ENCODE peak calls at places on chromosome 1, in seven cellular contexts. A is stimulated activated naive CD4-positive, alpha-beta T cell; G is AG08395; R is NCI-H69; M is mucosa of descending colon; D is lung microvascular endothelial cell; F is kidney. Q is an unnamed sample.

GRCh38 chr1:43803105-43803504 is 95.8 kb downstream of the ST3GAL3 start:
- DNase-seq in R (no peak), A (no peak), F (no peak), G (no peak), M (no peak), D (no peak), Q (no peak)

GRCh38 chr1:111538343-111539035 is 35.1 kb upstream of the ADORA3 start:
- DNase-seq in F (no peak), R (peak; percentile 32), A (no peak), D (no peak), M (peak; percentile 63), G (peak; percentile 70), Q (no peak)

GRCh38 chr1:46517010-46517600 is 27.5 kb downstream of the DMBX1 start:
- DNase-seq in A (no peak), R (peak; percentile 88), G (no peak), D (no peak), F (peak; percentile 91), M (peak; percentile 83), Q (peak; percentile 90)

GRCh38 chr1:153968972-153969371 is 1.3 kb downstream of the CREB3L4 start:
- DNase-seq in D (no peak), F (no peak), G (no peak), A (no peak), M (no peak), R (no peak), Q (no peak)

GRCh38 chr1:114153621-114154145 is at the start of gene SYT6:
- DNase-seq in M (no peak), D (no peak), A (no peak), F (peak; percentile 74), R (peak; percentile 1), G (no peak), Q (no peak)

GRCh38 chr1:81424056-81424455 is 376.7 kb upstream of the ADGRL2 start:
- DNase-seq in D (no peak), R (no peak), F (no peak), A (no peak), M (no peak), G (peak; percentile 19), Q (no peak)

GRCh38 chr1:9892563-9893528 is 17.2 kb downstream of the CTNNBIP1 start:
- DNase-seq in G (peak; percentile 79), F (peak; percentile 45), D (peak; percentile 83), R (peak; percentile 88), A (no peak), M (peak; percentile 43), Q (peak; percentile 50)

GRCh38 chr1:151653397-151653796 is 41.5 kb downstream of the SNX27 start:
- DNase-seq in F (no peak), A (no peak), M (no peak), R (no peak), D (no peak), G (peak; percentile 24), Q (no peak)

GRCh38 chr1:88780485-88780884 is 96.4 kb downstream of the PKN2 start:
- DNase-seq in A (no peak), R (peak; percentile 16), F (no peak), D (no peak), M (no peak), G (no peak), Q (no peak)

GRCh38 chr1:2644171-2644570 is 11.4 kb upstream of the MMEL1 start:
- DNase-seq in G (no peak), R (no peak), M (no peak), A (no peak), D (no peak), F (peak; percentile 73), Q (no peak)

GRCh38 chr1:10529772-10530171 is 55.0 kb downstream of the PEX14 start:
- DNase-seq in F (no peak), M (no peak), D (no peak), R (peak; percentile 80), G (no peak), A (no peak), Q (no peak)

GRCh38 chr1:187921426-187921825 is 1092.7 kb downstream of the PLA2G4A start:
- DNase-seq in D (no peak), F (no peak), A (no peak), M (no peak), G (no peak), R (peak; percentile 16), Q (no peak)